ENCODE peak calls at places on chromosomes 6 and 20, in four cellular contexts. L is hepatocyte; D is CD8-positive, alpha-beta T cell; R is sigmoid colon. N is an unnamed sample.

GRCh38 chr20:12455152-12455551 is 537.5 kb downstream of the BTBD3 start:
- DNase-seq in L (peak; percentile 14), D (no peak), R (no peak), N (no peak)

GRCh38 chr6:74971631-74972030 is 234.2 kb downstream of the COL12A1 start:
- DNase-seq in L (no peak), D (no peak), R (no peak), N (no peak)

GRCh38 chr6:9140181-9140580 is 704.8 kb upstream of the SLC35B3 start:
- DNase-seq in L (no peak), D (no peak), R (no peak), N (no peak)

GRCh38 chr20:22567944-22568871 is 16.2 kb downstream of the FOXA2 start:
- DNase-seq in L (no peak), D (no peak), R (no peak), N (no peak)

GRCh38 chr6:15535495-15536200 is 127.2 kb downstream of the DTNBP1 start:
- DNase-seq in L (no peak), D (no peak), R (peak; percentile 12), N (no peak)

GRCh38 chr6:20827798-20828197 is 293.5 kb downstream of the CDKAL1 start:
- DNase-seq in L (no peak), D (no peak), R (no peak), N (no peak)

GRCh38 chr6:6479706-6480250 is 108.7 kb upstream of the LY86 start:
- DNase-seq in L (no peak), D (no peak), R (no peak), N (no peak)

GRCh38 chr6:141110486-141110885 is 1022.2 kb upstream of the GJE1 start:
- DNase-seq in L (no peak), D (no peak), R (no peak), N (no peak)

GRCh38 chr20:41717464-41717863 is 99.3 kb upstream of the CHD6 start:
- DNase-seq in L (peak; percentile 44), D (no peak), R (no peak), N (no peak)

GRCh38 chr6:156825475-156825874 is 48.3 kb downstream of the ARID1B start:
- DNase-seq in L (no peak), D (no peak), R (no peak), N (no peak)

DNA sequence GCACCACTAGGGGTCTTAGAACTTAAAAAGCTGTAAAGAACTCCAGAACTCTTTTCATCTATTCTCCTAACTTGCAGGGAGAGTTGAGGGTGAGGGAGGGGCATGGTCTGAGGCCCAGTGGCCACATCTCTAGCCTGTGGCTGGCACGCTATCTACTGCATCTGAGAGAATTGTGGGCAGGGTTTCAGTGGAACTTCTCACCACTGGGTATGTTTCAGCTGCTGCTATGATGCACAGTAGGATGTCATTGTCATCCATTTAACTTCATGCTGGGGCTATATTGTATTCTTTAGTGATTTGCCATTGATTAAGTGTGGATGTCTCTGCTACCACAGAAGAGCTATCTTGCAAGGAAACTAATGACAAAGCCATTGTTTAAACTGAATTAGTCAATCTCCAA is 4.5 kb downstream of the TMEM14A start:
- DNase-seq in L (no peak), D (no peak), R (no peak), N (no peak)
- TF ChIP-seq CTCF in L (no peak), D (no peak), R (no peak), N (no peak)

GRCh38 chr6:11538049-11538798 is 675 bp downstream of the TMEM170B start:
- DNase-seq in L (peak; percentile 63), D (no peak), R (peak; percentile 67), N (peak; percentile 57)
- TF ChIP-seq CTCF in L (no peak), D (no peak), R (no peak), N (no peak)

DNA sequence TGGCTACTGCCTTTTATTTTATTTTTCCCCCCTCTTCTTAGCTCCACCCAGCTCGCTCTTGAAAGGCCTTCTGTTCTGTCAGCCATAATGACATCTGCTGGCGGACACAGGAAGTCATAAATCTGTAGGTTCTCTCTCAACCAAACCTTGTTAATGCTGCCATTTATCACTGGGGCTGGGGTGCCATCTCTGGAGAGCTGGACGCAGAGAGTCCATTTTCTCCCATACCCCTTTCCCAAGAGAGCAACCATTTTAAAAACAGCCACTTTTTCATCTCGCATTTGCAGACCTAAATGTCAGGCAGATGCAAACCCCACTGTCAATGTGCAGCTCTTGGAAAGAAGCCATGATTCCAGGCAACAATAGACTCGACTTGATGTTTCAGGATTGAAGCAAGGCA is 13.0 kb upstream of the TSHZ2 start:
- DNase-seq in L (peak; percentile 32), D (no peak), R (no peak), N (no peak)
- TF ChIP-seq CTCF in L (peak; percentile 33), D (no peak), R (no peak), N (no peak)

DNA sequence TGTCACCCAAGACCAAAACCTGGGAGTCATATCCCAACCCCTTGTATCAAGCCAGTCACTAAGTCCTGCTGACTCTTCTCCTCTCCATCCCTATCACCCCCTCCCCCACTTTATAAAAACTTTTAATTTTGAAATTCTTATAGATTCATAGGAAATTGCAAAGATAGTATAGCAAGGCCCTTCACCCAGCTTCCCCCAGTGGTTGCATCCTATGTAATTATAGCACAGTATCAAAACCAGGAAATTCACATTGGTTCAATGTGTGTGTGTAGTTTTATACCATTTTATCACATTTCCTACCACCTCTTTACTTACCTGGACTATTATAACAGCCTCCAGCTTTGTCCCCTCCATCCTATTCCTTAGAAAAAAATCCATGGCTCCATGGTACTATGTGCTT is 4.1 kb downstream of the PPT2 start:
- DNase-seq in L (no peak), D (no peak), R (no peak), N (no peak)
- TF ChIP-seq CTCF in L (no peak), D (no peak), R (no peak), N (no peak)

DNA sequence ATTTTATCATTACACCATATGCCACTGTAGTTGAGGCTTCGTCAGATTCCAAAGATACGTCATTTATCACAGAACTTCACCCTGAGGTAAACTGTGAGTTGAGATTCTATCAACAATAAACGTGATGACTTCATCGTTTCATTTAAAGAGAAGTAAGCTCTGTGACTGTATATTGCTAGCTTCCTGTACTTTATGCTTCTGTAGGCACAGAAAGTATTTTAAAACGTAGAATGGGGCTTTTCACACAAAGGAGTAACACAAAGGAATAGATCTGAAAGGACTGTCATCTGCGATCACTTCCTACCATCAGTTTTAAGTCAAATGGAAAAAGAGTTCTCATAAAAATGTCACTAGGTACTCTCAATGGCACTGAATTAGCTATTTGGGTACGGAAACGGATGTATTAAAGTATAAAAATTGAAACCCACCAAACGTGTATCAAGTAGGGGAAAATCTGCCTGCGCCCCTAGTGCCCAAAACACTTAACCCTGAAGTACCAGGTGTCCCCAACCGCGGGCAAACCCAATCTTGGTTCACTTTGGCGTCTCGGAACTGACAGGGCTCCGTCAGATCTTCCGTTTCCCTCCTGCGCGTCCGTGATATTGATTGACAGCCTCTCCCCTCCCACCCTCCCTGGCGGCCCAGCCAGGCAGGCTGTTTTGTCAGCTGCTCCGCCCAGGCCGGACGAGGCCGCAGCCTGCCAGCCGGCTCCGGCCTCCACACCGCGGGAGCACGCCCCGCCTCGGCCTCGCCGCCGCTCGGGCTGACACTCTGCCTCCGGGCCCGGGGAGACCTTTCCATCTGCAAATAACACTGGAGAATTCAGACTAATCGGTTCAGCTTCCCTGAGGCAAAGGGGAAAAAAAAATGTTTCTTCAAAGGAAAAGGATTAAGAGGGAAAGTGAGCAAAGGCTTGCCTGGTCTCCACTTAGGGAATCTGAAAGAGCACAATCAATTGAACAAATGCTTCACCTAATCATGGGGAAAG is 234.7 kb upstream of the MCHR2 start:
- DNase-seq in L (peak; percentile 85), D (peak; percentile 8), R (peak; percentile 63), N (peak; percentile 88)
- TF ChIP-seq CTCF in L (peak; percentile 36), D (no peak), R (no peak), N (peak; percentile 14)